ENCODE peak calls at places on chromosome 9, in nine cellular contexts. One of them, this sample, is unnamed.

GRCh38 chr9:123225374-123225813 is 43.0 kb downstream of the STRBP start:
- DNase-seq in SK-N-MC: no peak
- DNase-seq in sigmoid colon: no peak
- DNase-seq in prostate gland: peak; percentile 32
- DNase-seq in HCT116: peak; percentile 6
- DNase-seq in K562: no peak
- DNase-seq in GM12878: peak; percentile 81
- DNase-seq in stomach: no peak
- DNase-seq in transverse colon: peak; percentile 33
- DNase-seq in this sample: no peak

GRCh38 chr9:31347082-31347617 is 1037.3 kb upstream of the ACO1 start:
- DNase-seq in SK-N-MC: no peak
- DNase-seq in HCT116: no peak
- DNase-seq in prostate gland: no peak
- DNase-seq in stomach: no peak
- DNase-seq in GM12878: peak; percentile 51
- DNase-seq in sigmoid colon: no peak
- DNase-seq in K562: no peak
- DNase-seq in transverse colon: no peak
- DNase-seq in this sample: no peak

GRCh38 chr9:98314381-98315066 is 59.1 kb upstream of the TBC1D2 start:
- DNase-seq in K562: no peak
- DNase-seq in prostate gland: no peak
- DNase-seq in SK-N-MC: no peak
- DNase-seq in sigmoid colon: no peak
- DNase-seq in transverse colon: no peak
- DNase-seq in GM12878: no peak
- DNase-seq in HCT116: no peak
- DNase-seq in stomach: no peak
- DNase-seq in this sample: no peak

GRCh38 chr9:21555911-21556310 is 73.8 kb upstream of the IFNE start:
- DNase-seq in K562: no peak
- DNase-seq in prostate gland: no peak
- DNase-seq in stomach: no peak
- DNase-seq in HCT116: no peak
- DNase-seq in GM12878: no peak
- DNase-seq in SK-N-MC: no peak
- DNase-seq in sigmoid colon: no peak
- DNase-seq in transverse colon: no peak
- DNase-seq in this sample: no peak

GRCh38 chr9:120368799-120369198 is 211.2 kb downstream of the CDK5RAP2 start:
- DNase-seq in transverse colon: no peak
- DNase-seq in prostate gland: no peak
- DNase-seq in sigmoid colon: no peak
- DNase-seq in HCT116: no peak
- DNase-seq in stomach: no peak
- DNase-seq in SK-N-MC: no peak
- DNase-seq in GM12878: no peak
- DNase-seq in K562: peak; percentile 67
- DNase-seq in this sample: no peak

GRCh38 chr9:101737705-101738565 is 512 bp downstream of the GRIN3A start:
- DNase-seq in sigmoid colon: no peak
- DNase-seq in SK-N-MC: no peak
- DNase-seq in K562: no peak
- DNase-seq in GM12878: no peak
- DNase-seq in transverse colon: no peak
- DNase-seq in HCT116: no peak
- DNase-seq in stomach: no peak
- DNase-seq in prostate gland: no peak
- DNase-seq in this sample: no peak

GRCh38 chr9:69193685-69194032 is 19.6 kb downstream of the TJP2 start:
- DNase-seq in sigmoid colon: no peak
- DNase-seq in K562: no peak
- DNase-seq in HCT116: no peak
- DNase-seq in GM12878: no peak
- DNase-seq in SK-N-MC: no peak
- DNase-seq in transverse colon: no peak
- DNase-seq in stomach: no peak
- DNase-seq in prostate gland: no peak
- DNase-seq in this sample: no peak

GRCh38 chr9:16561121-16561520 is 309.3 kb downstream of the BNC2 start:
- DNase-seq in stomach: no peak
- DNase-seq in K562: no peak
- DNase-seq in prostate gland: no peak
- DNase-seq in sigmoid colon: no peak
- DNase-seq in SK-N-MC: no peak
- DNase-seq in GM12878: no peak
- DNase-seq in HCT116: no peak
- DNase-seq in transverse colon: no peak
- DNase-seq in this sample: no peak

GRCh38 chr9:112188884-112189283 is 13.8 kb upstream of the SUSD1 start:
- DNase-seq in HCT116: no peak
- DNase-seq in stomach: no peak
- DNase-seq in GM12878: no peak
- DNase-seq in transverse colon: no peak
- DNase-seq in prostate gland: no peak
- DNase-seq in SK-N-MC: no peak
- DNase-seq in sigmoid colon: no peak
- DNase-seq in K562: no peak
- DNase-seq in this sample: no peak

GRCh38 chr9:35566417-35566816 is 38.6 kb upstream of the TESK1 start:
- DNase-seq in stomach: no peak
- DNase-seq in GM12878: no peak
- DNase-seq in transverse colon: no peak
- DNase-seq in prostate gland: no peak
- DNase-seq in HCT116: no peak
- DNase-seq in K562: no peak
- DNase-seq in SK-N-MC: no peak
- DNase-seq in sigmoid colon: no peak
- DNase-seq in this sample: no peak

GRCh38 chr9:91546574-91546973 is 122.9 kb upstream of the NFIL3 start:
- DNase-seq in HCT116: no peak
- DNase-seq in SK-N-MC: no peak
- DNase-seq in prostate gland: no peak
- DNase-seq in GM12878: no peak
- DNase-seq in sigmoid colon: no peak
- DNase-seq in K562: no peak
- DNase-seq in stomach: no peak
- DNase-seq in transverse colon: no peak
- DNase-seq in this sample: no peak

GRCh38 chr9:110900451-110900850 is 137.8 kb downstream of the LPAR1 start:
- DNase-seq in prostate gland: no peak
- DNase-seq in HCT116: no peak
- DNase-seq in K562: no peak
- DNase-seq in GM12878: no peak
- DNase-seq in sigmoid colon: no peak
- DNase-seq in stomach: no peak
- DNase-seq in transverse colon: no peak
- DNase-seq in SK-N-MC: no peak
- DNase-seq in this sample: no peak

GRCh38 chr9:109277451-109277850 is 43.4 kb downstream of the EPB41L4B start:
- DNase-seq in sigmoid colon: no peak
- DNase-seq in HCT116: no peak
- DNase-seq in SK-N-MC: no peak
- DNase-seq in prostate gland: no peak
- DNase-seq in K562: no peak
- DNase-seq in GM12878: no peak
- DNase-seq in stomach: no peak
- DNase-seq in transverse colon: peak; percentile 20
- DNase-seq in this sample: no peak

GRCh38 chr9:567128-567745 is 274.3 kb upstream of the DMRT1 start:
- DNase-seq in SK-N-MC: no peak
- DNase-seq in prostate gland: no peak
- DNase-seq in K562: no peak
- DNase-seq in sigmoid colon: no peak
- DNase-seq in HCT116: no peak
- DNase-seq in stomach: no peak
- DNase-seq in transverse colon: no peak
- DNase-seq in GM12878: peak; percentile 3
- DNase-seq in this sample: no peak

GRCh38 chr9:1253098-1253979 is 203.2 kb downstream of the DMRT2 start:
- DNase-seq in prostate gland: no peak
- DNase-seq in transverse colon: no peak
- DNase-seq in GM12878: no peak
- DNase-seq in SK-N-MC: no peak
- DNase-seq in sigmoid colon: no peak
- DNase-seq in HCT116: no peak
- DNase-seq in stomach: no peak
- DNase-seq in K562: no peak
- DNase-seq in this sample: no peak

GRCh38 chr9:37972346-37972745 is 68.4 kb upstream of the SLC25A51 start:
- DNase-seq in transverse colon: no peak
- DNase-seq in stomach: no peak
- DNase-seq in HCT116: no peak
- DNase-seq in sigmoid colon: no peak
- DNase-seq in SK-N-MC: no peak
- DNase-seq in GM12878: no peak
- DNase-seq in K562: no peak
- DNase-seq in prostate gland: no peak
- DNase-seq in this sample: no peak

GRCh38 chr9:37975639-37976038 is 71.7 kb upstream of the SLC25A51 start:
- DNase-seq in SK-N-MC: no peak
- DNase-seq in sigmoid colon: no peak
- DNase-seq in HCT116: no peak
- DNase-seq in GM12878: no peak
- DNase-seq in prostate gland: no peak
- DNase-seq in K562: no peak
- DNase-seq in stomach: no peak
- DNase-seq in transverse colon: no peak
- DNase-seq in this sample: no peak

GRCh38 chr9:37976714-37977477 is 73.0 kb upstream of the SLC25A51 start:
- DNase-seq in sigmoid colon: peak; percentile 78
- DNase-seq in HCT116: no peak
- DNase-seq in stomach: no peak
- DNase-seq in prostate gland: peak; percentile 81
- DNase-seq in SK-N-MC: no peak
- DNase-seq in transverse colon: no peak
- DNase-seq in GM12878: no peak
- DNase-seq in K562: no peak
- DNase-seq in this sample: no peak

GRCh38 chr9:37971691-37972090 is 67.8 kb upstream of the SLC25A51 start:
- DNase-seq in HCT116: no peak
- DNase-seq in GM12878: no peak
- DNase-seq in stomach: no peak
- DNase-seq in K562: no peak
- DNase-seq in sigmoid colon: no peak
- DNase-seq in SK-N-MC: no peak
- DNase-seq in prostate gland: no peak
- DNase-seq in transverse colon: no peak
- DNase-seq in this sample: no peak

DNA sequence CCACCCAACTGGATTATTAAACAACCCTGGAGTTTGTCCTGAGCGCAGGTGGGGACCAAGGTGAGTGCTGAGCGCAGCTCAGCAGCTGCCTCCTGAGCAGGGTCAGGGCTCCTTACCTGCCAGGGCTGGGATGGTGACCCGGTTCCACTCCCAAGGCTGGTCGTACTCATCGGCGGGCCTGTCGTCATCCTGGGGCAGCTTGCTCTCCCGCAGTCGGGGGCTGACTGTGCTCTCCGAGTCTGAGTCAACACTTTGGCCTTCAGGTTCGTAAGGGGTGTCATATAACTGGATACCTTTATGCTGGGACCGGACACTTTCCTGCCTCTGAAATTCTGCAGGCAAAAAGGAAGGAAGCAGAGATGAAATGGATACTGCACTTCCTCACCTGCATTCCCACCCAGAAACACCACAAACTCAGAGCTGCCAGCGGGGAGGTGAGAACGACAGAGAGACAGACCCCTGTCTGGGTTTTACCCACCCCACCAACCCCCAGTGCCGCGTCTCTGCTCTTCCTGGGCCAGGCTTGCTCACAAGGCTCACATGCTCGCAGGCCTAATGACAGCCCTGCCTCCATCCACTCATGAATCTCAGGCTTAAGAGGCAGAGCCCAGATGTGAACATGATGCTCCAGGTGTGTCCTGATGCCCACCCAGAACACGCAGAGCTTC is 70.7 kb upstream of the SLC25A51 start:
- DNase-seq in SK-N-MC: no peak
- DNase-seq in prostate gland: no peak
- DNase-seq in HCT116: no peak
- DNase-seq in GM12878: no peak
- DNase-seq in stomach: no peak
- DNase-seq in transverse colon: no peak
- DNase-seq in K562: no peak
- DNase-seq in sigmoid colon: no peak
- DNase-seq in this sample: no peak
- TF ChIP-seq POLR2AphosphoS5 in SK-N-MC: no peak
- TF ChIP-seq POLR2AphosphoS5 in prostate gland: no peak
- TF ChIP-seq POLR2AphosphoS5 in HCT116: no peak
- TF ChIP-seq POLR2AphosphoS5 in GM12878: no peak
- TF ChIP-seq POLR2AphosphoS5 in stomach: no peak
- TF ChIP-seq POLR2AphosphoS5 in transverse colon: no peak
- TF ChIP-seq POLR2AphosphoS5 in K562: no peak
- TF ChIP-seq POLR2AphosphoS5 in sigmoid colon: no peak
- TF ChIP-seq POLR2AphosphoS5 in this sample: no peak

DNA sequence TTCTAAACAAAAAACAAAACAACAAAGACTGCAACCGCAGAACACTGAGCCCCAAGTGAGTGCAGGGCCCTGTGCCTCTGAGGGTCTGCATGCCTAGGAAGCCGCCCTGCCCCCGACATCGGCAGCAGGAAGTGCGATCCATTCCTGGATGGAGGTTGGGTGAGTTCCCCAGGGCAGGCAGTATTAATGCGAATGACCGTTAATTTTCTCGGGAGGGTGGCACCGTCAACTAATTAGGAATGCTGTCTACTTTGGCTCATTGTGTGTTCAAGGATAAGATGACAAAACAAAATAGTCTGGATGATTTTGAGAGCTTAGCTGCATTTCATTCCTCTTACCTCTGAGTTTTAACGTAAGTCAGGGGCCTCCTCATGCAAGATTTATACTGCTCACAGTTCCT is 3.1 kb upstream of the NXNL2 start:
- DNase-seq in stomach: no peak
- DNase-seq in transverse colon: no peak
- DNase-seq in sigmoid colon: no peak
- DNase-seq in K562: no peak
- DNase-seq in prostate gland: no peak
- DNase-seq in HCT116: no peak
- DNase-seq in GM12878: no peak
- DNase-seq in SK-N-MC: no peak
- DNase-seq in this sample: no peak
- H3K4me3 ChIP-seq in stomach: no peak overlapping the region
- H3K4me3 ChIP-seq in transverse colon: no peak overlapping the region
- H3K4me3 ChIP-seq in sigmoid colon: no peak overlapping the region
- H3K4me3 ChIP-seq in K562: no peak overlapping the region
- H3K4me3 ChIP-seq in prostate gland: no peak overlapping the region
- H3K4me3 ChIP-seq in HCT116: no peak overlapping the region
- H3K4me3 ChIP-seq in GM12878: no peak overlapping the region
- H3K4me3 ChIP-seq in SK-N-MC: peak overlapping the region; percentile 85
- H3K4me3 ChIP-seq in this sample: no peak overlapping the region

GRCh38 chr9:93319301-93319991 is 132.0 kb upstream of the FAM120A start:
- DNase-seq in stomach: no peak
- DNase-seq in transverse colon: no peak
- DNase-seq in prostate gland: no peak
- DNase-seq in HCT116: no peak
- DNase-seq in K562: no peak
- DNase-seq in GM12878: no peak
- DNase-seq in sigmoid colon: peak; percentile 56
- DNase-seq in SK-N-MC: no peak
- DNase-seq in this sample: no peak
- TF ChIP-seq POLR2AphosphoS5 in stomach: no peak
- TF ChIP-seq POLR2AphosphoS5 in transverse colon: no peak
- TF ChIP-seq POLR2AphosphoS5 in prostate gland: no peak
- TF ChIP-seq POLR2AphosphoS5 in HCT116: no peak
- TF ChIP-seq POLR2AphosphoS5 in K562: no peak
- TF ChIP-seq POLR2AphosphoS5 in GM12878: no peak
- TF ChIP-seq POLR2AphosphoS5 in sigmoid colon: no peak
- TF ChIP-seq POLR2AphosphoS5 in SK-N-MC: no peak
- TF ChIP-seq POLR2AphosphoS5 in this sample: no peak

GRCh38 chr9:127608104-127608966 is 3.7 kb upstream of the STXBP1 start:
- DNase-seq in transverse colon: peak; percentile 79
- DNase-seq in K562: peak; percentile 96
- DNase-seq in prostate gland: peak; percentile 53
- DNase-seq in sigmoid colon: peak; percentile 90
- DNase-seq in HCT116: peak; percentile 73
- DNase-seq in SK-N-MC: no peak
- DNase-seq in stomach: peak; percentile 81
- DNase-seq in GM12878: no peak
- DNase-seq in this sample: peak; percentile 37
- H3K4me3 ChIP-seq in transverse colon: no peak overlapping the region
- H3K4me3 ChIP-seq in K562: peak overlapping the region; percentile 32
- H3K4me3 ChIP-seq in prostate gland: peak overlapping the region; percentile 21
- H3K4me3 ChIP-seq in sigmoid colon: peak overlapping the region; percentile 45
- H3K4me3 ChIP-seq in HCT116: peak overlapping the region; percentile 53
- H3K4me3 ChIP-seq in SK-N-MC: peak overlapping the region; percentile 65
- H3K4me3 ChIP-seq in stomach: peak overlapping the region; percentile 42
- H3K4me3 ChIP-seq in GM12878: peak overlapping the region; percentile 47
- H3K4me3 ChIP-seq in this sample: peak overlapping the region; percentile 51

This sample was measured in breast epithelium.